ENCODE peak calls at places on chromosomes 13 and 19, in five cellular contexts. P is heart right ventricle, Q is Panc1, R is AG09319, M is A549. S is an unnamed sample.

GRCh38 chr13:23159205-23159586 is 21.6 kb upstream of the SGCG start:
- DNase-seq in P (peak), Q (no peak), R (no peak), M (peak), S (no peak)

GRCh38 chr19:33675501-33676124 is 53.9 kb downstream of the CHST8 start:
- DNase-seq in P (no peak), Q (no peak), R (no peak), M (no peak), S (no peak)

GRCh38 chr13:69077267-69077666 is 1030.4 kb upstream of the ATXN8OS start:
- DNase-seq in P (no peak), Q (no peak), R (no peak), M (no peak), S (no peak)

GRCh38 chr13:66296328-66296727 is 933.8 kb downstream of the PCDH9 start:
- DNase-seq in P (no peak), Q (no peak), R (no peak), M (no peak), S (no peak)

GRCh38 chr13:109844396-109844795 is 58.0 kb upstream of the IRS2 start:
- DNase-seq in P (no peak), Q (no peak), R (no peak), M (no peak), S (no peak)

GRCh38 chr13:51620165-51620983 is 36.1 kb downstream of the WDFY2 start:
- DNase-seq in P (peak), Q (no peak), R (no peak), M (no peak), S (no peak)

GRCh38 chr13:72763411-72763810 is 18.3 kb downstream of the DIS3 start:
- DNase-seq in P (no peak), Q (no peak), R (no peak), M (no peak), S (no peak)

GRCh38 chr13:41059466-41059865 is 1.8 kb upstream of the WBP4 start:
- DNase-seq in P (no peak), Q (no peak), R (no peak), M (no peak), S (no peak)

GRCh38 chr19:482186-483041 is 13.9 kb upstream of the MADCAM1 start:
- DNase-seq in P (no peak), Q (no peak), R (no peak), M (no peak), S (no peak)

GRCh38 chr19:19651076-19651475 is 7.6 kb upstream of the GMIP start:
- DNase-seq in P (peak), Q (no peak), R (no peak), M (no peak), S (no peak)

GRCh38 chr19:10654610-10655456 is 687 bp downstream of the ILF3 start:
- DNase-seq in P (peak), Q (no peak), R (no peak), M (peak), S (peak)

GRCh38 chr19:39427707-39428106 is 8.0 kb downstream of the RPS16 start:
- DNase-seq in P (no peak), Q (no peak), R (no peak), M (no peak), S (no peak)

GRCh38 chr19:31459430-31459829 is 110.2 kb upstream of the TSHZ3 start:
- DNase-seq in P (no peak), Q (no peak), R (no peak), M (no peak), S (no peak)

GRCh38 chr19:31461814-31462539 is 112.7 kb upstream of the TSHZ3 start:
- DNase-seq in P (no peak), Q (no peak), R (no peak), M (no peak), S (no peak)
- TF ChIP-seq CTCF in P (no peak), Q (peak), R (peak), M (no peak), S (no peak)

GRCh38 chr13:39414339-39414738 is 188.7 kb downstream of the LHFPL6 start:
- DNase-seq in P (no peak), Q (no peak), R (no peak), M (no peak), S (no peak)

GRCh38 chr13:39417643-39418042 is 185.3 kb downstream of the LHFPL6 start:
- DNase-seq in P (no peak), Q (no peak), R (no peak), M (no peak), S (peak)

GRCh38 chr13:39415003-39415402 is 188.0 kb downstream of the LHFPL6 start:
- DNase-seq in P (no peak), Q (no peak), R (no peak), M (no peak), S (no peak)

GRCh38 chr13:39417131-39417530 is 185.9 kb downstream of the LHFPL6 start:
- DNase-seq in P (no peak), Q (no peak), R (no peak), M (no peak), S (no peak)

GRCh38 chr13:39415403-39415802 is 187.6 kb downstream of the LHFPL6 start:
- DNase-seq in P (peak), Q (no peak), R (no peak), M (peak), S (peak)
- TF ChIP-seq CTCF in P (peak), Q (peak), R (peak), M (peak), S (peak)

GRCh38 chr13:52847682-52848432 is 583 bp downstream of the PCDH8 start:
- DNase-seq in P (no peak), Q (no peak), R (no peak), M (no peak), S (no peak)

GRCh38 chr13:52845334-52845761 is 3.1 kb downstream of the PCDH8 start:
- DNase-seq in P (no peak), Q (no peak), R (no peak), M (no peak), S (peak)

GRCh38 chr13:52845766-52846566 is 2.5 kb downstream of the PCDH8 start:
- DNase-seq in P (peak), Q (no peak), R (no peak), M (no peak), S (peak)

GRCh38 chr13:52847322-52847681 is 1.1 kb downstream of the PCDH8 start:
- DNase-seq in P (no peak), Q (no peak), R (no peak), M (no peak), S (no peak)

GRCh38 chr13:52846567-52847321 is 1.7 kb downstream of the PCDH8 start:
- DNase-seq in P (peak), Q (no peak), R (no peak), M (no peak), S (peak)
- TF ChIP-seq CTCF in P (peak), Q (no peak), R (peak), M (no peak), S (no peak)

GRCh38 chr19:54188224-54188871 is 1.0 kb downstream of the MBOAT7 start:
- DNase-seq in P (no peak), Q (no peak), R (no peak), M (peak), S (no peak)

GRCh38 chr19:54189668-54190502 is 505 bp upstream of the MBOAT7 start:
- DNase-seq in P (peak), Q (peak), R (peak), M (peak), S (peak)

GRCh38 chr19:54190503-54190941 is 586 bp upstream of the TSEN34 start:
- DNase-seq in P (peak), Q (peak), R (peak), M (peak), S (peak)

GRCh38 chr19:54190942-54191670 is at the start of gene TSEN34:
- DNase-seq in P (peak), Q (no peak), R (peak), M (no peak), S (peak)

DNA sequence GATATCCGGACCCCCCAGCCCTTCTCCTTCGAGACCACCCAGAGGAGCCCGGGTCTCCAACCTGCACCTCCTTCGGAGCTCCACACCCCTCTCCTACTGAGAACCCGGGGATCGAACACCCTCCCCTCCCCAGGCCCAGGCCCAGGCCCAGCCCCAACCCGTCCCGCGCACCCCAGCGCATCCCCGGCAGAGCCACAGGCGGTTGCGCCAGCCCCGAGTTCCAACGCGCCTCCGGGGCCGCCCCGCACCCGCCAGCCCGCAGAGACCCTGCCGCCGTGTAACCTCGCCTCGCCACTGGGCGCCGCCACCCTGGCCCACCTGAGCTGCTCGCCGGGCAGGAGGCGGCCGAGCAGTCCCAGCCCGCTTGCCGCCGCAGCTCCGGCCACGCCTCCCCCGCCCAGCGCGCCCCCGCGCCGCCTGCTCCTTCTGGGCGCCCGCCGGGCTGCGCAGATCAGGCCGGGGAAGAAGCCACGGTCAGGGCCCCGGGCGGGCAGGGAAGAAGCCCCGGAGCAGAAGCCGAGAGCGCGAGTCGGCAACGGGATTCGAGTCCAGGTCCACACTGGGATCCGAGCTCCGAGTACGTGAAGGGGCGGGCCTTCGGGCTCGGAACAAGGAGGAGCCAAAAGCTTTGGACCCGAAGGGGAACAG is at the start of gene MBOAT7:
- DNase-seq in P (no peak), Q (no peak), R (no peak), M (no peak), S (no peak)
- TF ChIP-seq CTCF in P (peak), Q (no peak), R (no peak), M (peak), S (peak)

DNA sequence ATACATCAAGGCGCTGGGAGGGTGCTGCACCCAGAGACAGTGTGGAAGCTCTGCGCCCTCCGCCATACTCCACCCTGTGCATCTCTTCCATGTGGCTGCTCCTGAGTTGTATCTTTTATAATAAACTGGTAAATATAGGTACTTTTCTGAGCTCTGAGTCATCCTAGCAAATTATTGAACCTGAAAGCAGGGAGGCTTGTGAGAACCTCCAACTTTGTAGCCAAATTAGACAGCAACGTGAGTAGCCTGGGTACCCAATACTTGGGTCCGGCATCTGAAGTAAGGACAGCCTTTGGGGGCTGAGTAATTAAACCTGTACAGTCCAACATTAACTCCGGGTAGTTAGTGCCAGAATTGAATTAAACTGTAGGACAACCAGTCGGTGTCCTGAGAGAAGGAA is 57.4 kb downstream of the RUBCNL start:
- DNase-seq in P (no peak), Q (no peak), R (no peak), M (no peak), S (no peak)
- TF ChIP-seq CTCF in P (no peak), Q (no peak), R (no peak), M (no peak), S (no peak)

GRCh38 chr13:78802912-78803311 is 144.0 kb upstream of the OBI1 start:
- DNase-seq in P (no peak), Q (no peak), R (no peak), M (no peak), S (no peak)

DNA sequence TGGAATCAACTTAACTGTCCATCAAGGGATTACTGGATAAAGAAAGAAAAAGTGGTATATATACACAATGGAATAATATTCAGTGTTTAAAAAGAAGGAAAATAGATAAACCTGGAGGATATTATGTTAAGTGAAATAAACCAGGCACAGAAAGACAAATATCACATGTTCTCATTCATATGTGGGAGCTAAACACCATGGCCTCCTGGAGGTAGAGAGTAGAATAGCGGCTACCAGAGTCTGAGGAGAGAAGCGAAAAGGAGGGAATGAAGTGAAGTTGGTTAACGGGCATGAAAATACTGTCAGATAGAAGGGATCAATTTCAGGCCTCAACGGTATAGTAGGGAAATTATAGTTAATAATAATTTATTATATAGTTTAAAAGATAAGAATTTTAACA is 147.5 kb upstream of the OBI1 start:
- DNase-seq in P (no peak), Q (no peak), R (no peak), M (peak), S (no peak)
- TF ChIP-seq CTCF in P (no peak), Q (no peak), R (no peak), M (no peak), S (peak)

GRCh38 chr19:50906217-50906616 is 5.0 kb downstream of the KLK4 start:
- DNase-seq in P (no peak), Q (no peak), R (no peak), M (peak), S (no peak)
- TF ChIP-seq CTCF in P (peak), Q (peak), R (peak), M (peak), S (no peak)

DNA sequence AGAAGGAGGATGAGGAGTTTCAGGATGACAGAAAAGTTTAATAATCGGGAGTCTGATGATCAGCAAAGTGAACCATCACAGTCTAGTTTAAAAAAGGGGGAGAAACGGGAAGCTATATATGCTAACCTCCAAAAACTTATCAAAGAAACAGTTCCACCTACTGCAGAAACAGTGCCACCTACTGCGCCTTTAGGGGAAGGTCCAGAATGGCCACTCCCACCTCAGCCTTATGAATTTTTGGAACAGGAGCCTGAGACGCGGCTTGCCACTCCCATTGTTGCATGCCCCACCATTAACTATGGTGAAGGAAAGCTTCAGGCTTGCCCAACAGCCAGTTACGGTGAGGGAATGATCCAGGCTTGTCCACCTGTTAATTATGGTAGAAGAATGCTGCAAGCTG is 929.0 kb downstream of the SLITRK6 start:
- DNase-seq in P (no peak), Q (no peak), R (no peak), M (peak), S (no peak)
- TF ChIP-seq CTCF in P (no peak), Q (peak), R (no peak), M (no peak), S (no peak)

S was measured in RWPE1.